ENCODE peak calls at places on chromosomes 1 and 21, in five cellular contexts. D, A, U, W and L are unnamed samples. For H3K9me3, the result is how much of the 10 kb centered on the place peaks cover.

GRCh38 chr1:10253755-10254154 is 43.4 kb downstream of the KIF1B start:
- DNase-seq in D (no peak), A (no peak), U (no peak), W (peak), L (peak)

GRCh38 chr21:45393021-45393420 is 11.9 kb upstream of the COL18A1 start:
- DNase-seq in D (no peak), A (no peak), U (no peak), W (no peak), L (no peak)

GRCh38 chr1:174003867-174004266 is 18.3 kb downstream of the RC3H1 start:
- DNase-seq in D (no peak), A (no peak), U (no peak), W (no peak), L (no peak)

GRCh38 chr1:209267968-209268367 is 315.5 kb upstream of the CAMK1G start:
- DNase-seq in D (no peak), A (no peak), U (no peak), W (no peak), L (no peak)

GRCh38 chr1:53652441-53653199 is 86.3 kb downstream of the GLIS1 start:
- DNase-seq in D (no peak), A (no peak), U (no peak), W (peak), L (no peak)

GRCh38 chr1:33610864-33611455 is 138.5 kb downstream of the ZSCAN20 start:
- DNase-seq in D (no peak), A (no peak), U (peak), W (no peak), L (no peak)

GRCh38 chr1:217943361-217943760 is 312.2 kb downstream of the SPATA17 start:
- DNase-seq in D (no peak), A (no peak), U (no peak), W (no peak), L (no peak)

GRCh38 chr1:19533626-19534025 is 48.3 kb upstream of the CAPZB start:
- DNase-seq in D (no peak), A (no peak), U (no peak), W (no peak), L (no peak)

GRCh38 chr1:112575154-112575804 is 43.7 kb downstream of the ST7L start:
- DNase-seq in D (no peak), A (no peak), U (no peak), W (peak), L (peak)

GRCh38 chr21:35206141-35207125 is 157.3 kb upstream of the RUNX1 start:
- DNase-seq in D (peak), A (no peak), U (no peak), W (peak), L (no peak)

GRCh38 chr1:83818916-83819315 is 180.0 kb downstream of the TTLL7 start:
- DNase-seq in D (no peak), A (no peak), U (no peak), W (peak), L (no peak)

GRCh38 chr1:214801191-214801590 is 198.2 kb downstream of the CENPF start:
- DNase-seq in D (no peak), A (no peak), U (no peak), W (peak), L (no peak)

GRCh38 chr1:11413907-11414495 is 65.0 kb upstream of the DISP3 start:
- DNase-seq in D (peak), A (no peak), U (no peak), W (no peak), L (no peak)

GRCh38 chr1:96472471-96472870 is 249.1 kb upstream of the PTBP2 start:
- DNase-seq in D (no peak), A (no peak), U (no peak), W (peak), L (no peak)

GRCh38 chr1:99461499-99461898 is 184.4 kb upstream of the PALMD start:
- DNase-seq in D (no peak), A (no peak), U (no peak), W (no peak), L (no peak)

GRCh38 chr21:25297117-25297516 is 310.2 kb downstream of the MRPL39 start:
- DNase-seq in D (no peak), A (no peak), U (no peak), W (no peak), L (no peak)

GRCh38 chr1:153633161-153633746 is 612 bp upstream of the CHTOP start:
- DNase-seq in D (no peak), A (no peak), U (no peak), W (no peak), L (peak)

GRCh38 chr1:25875856-25876692 is 566 bp upstream of the PAQR7 start:
- DNase-seq in D (peak), A (no peak), U (peak), W (no peak), L (no peak)

GRCh38 chr1:12712091-12712490 is 3.8 kb upstream of the AADACL3 start:
- DNase-seq in D (no peak), A (no peak), U (no peak), W (no peak), L (no peak)

GRCh38 chr1:61782771-61783170 is 40.5 kb downstream of the PATJ start:
- DNase-seq in D (no peak), A (peak), U (no peak), W (no peak), L (no peak)

GRCh38 chr1:200989337-200989736 is 34.2 kb downstream of the KIF21B start:
- DNase-seq in D (no peak), A (no peak), U (no peak), W (no peak), L (no peak)

GRCh38 chr1:23801338-23801748 is 789 bp upstream of the GALE start:
- DNase-seq in D (no peak), A (no peak), U (no peak), W (no peak), L (no peak)

GRCh38 chr1:109240158-109241152 is 8.9 kb upstream of the CELSR2 start:
- DNase-seq in D (no peak), A (no peak), U (peak), W (peak), L (peak)

GRCh38 chr1:30588311-30589073 is 134.9 kb downstream of the MATN1 start:
- DNase-seq in D (no peak), A (no peak), U (peak), W (no peak), L (no peak)

GRCh38 chr1:233543338-233544255 is 70.3 kb upstream of the KCNK1 start:
- DNase-seq in D (no peak), A (no peak), U (no peak), W (peak), L (peak)

GRCh38 chr21:45496151-45496967 is 45.9 kb downstream of the SLC19A1 start:
- DNase-seq in D (no peak), A (no peak), U (no peak), W (no peak), L (no peak)

GRCh38 chr1:74247881-74248528 is 12.8 kb downstream of the TNNI3K start:
- DNase-seq in D (no peak), A (no peak), U (no peak), W (no peak), L (no peak)

GRCh38 chr1:84410328-84411107 is 12.2 kb downstream of the DNASE2B start:
- DNase-seq in D (no peak), A (no peak), U (no peak), W (no peak), L (no peak)

GRCh38 chr21:22536511-22536910 is 1538.3 kb downstream of the NCAM2 start:
- DNase-seq in D (no peak), A (no peak), U (no peak), W (no peak), L (no peak)

DNA sequence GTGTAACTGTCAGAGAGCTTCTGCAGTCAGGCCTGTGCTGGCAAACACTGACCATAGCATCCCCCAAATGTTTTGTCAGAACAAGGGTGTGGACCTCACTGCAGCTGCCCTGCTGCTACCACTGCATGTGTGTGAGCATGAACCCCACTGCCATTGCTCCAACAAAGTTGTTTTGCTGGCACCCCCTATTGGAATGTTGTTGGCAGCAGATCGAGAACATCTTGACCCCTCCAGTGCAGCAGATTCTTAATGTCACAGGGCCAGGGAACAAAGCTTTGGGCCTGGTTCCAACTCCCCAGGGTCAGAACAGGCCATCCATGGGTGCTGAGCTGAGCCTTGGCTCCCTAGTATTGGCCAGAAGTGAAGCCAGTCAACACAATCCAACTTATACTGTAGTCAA is 1537.4 kb downstream of the NCAM2 start:
- DNase-seq in D (no peak), A (no peak), U (no peak), W (no peak), L (no peak)
- H3K9me3 ChIP-seq in D (under half), A (under half), U (under half), W (under half), L (under half)

GRCh38 chr1:246709845-246710244 is 14.4 kb upstream of the SCCPDH start:
- DNase-seq in D (no peak), A (no peak), U (no peak), W (no peak), L (no peak)
- H3K9me3 ChIP-seq in D (under half), A (under half), U (under half), W (under half), L (under half)

DNA sequence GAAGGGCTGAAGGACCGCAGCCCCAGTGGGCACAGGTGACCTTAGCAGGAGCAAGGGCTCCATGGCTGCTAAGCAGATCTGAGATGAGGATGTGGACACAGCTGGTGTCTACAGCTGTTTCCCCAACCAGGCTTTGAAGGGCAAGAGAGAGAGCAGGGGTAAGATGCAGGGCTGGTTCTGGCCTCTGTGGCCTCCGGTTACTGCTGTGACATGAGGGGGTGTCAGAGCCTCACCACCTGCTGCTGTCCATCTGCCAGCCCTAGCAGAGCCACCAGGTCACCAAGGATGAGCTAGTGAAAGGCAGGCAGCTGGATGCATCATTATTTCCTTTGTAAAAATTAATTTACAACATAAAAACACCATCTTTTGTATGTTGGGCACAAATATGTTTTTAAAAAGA is 33.4 kb downstream of the OBSCN start:
- DNase-seq in D (no peak), A (no peak), U (no peak), W (no peak), L (no peak)
- H3K9me3 ChIP-seq in D (under half), A (under half), U (under half), W (under half), L (under half)

DNA sequence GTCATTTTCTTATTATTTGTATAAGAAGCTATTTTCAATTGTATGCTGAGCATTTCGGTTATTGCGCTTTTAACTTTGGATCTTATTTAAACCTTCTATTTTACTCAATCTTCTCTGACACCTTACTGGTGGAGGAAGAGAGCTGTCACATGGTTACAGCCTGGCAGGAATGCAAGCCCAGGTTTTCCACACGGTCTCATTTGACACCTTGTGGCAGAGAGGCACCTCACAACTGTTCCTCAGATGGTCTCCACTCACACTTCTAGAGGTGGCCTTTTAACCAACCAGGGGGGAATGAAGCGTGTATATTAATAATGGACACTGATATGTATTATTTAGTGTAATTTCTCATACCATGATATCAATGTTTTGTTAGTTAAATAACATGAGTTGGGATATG is 9.6 kb downstream of the OR2T33 start:
- DNase-seq in D (no peak), A (no peak), U (no peak), W (no peak), L (no peak)
- H3K9me3 ChIP-seq in D (under half), A (under half), U (under half), W (under half), L (under half)

GRCh38 chr1:206698011-206698410 is 13.3 kb downstream of the MAPKAPK2 start:
- DNase-seq in D (no peak), A (no peak), U (no peak), W (no peak), L (no peak)

GRCh38 chr1:206698990-206699586 is 14.4 kb downstream of the MAPKAPK2 start:
- DNase-seq in D (no peak), A (no peak), U (no peak), W (no peak), L (no peak)

GRCh38 chr1:206696812-206697585 is 12.3 kb downstream of the MAPKAPK2 start:
- DNase-seq in D (no peak), A (no peak), U (no peak), W (no peak), L (no peak)

GRCh38 chr1:206700445-206701036 is 15.8 kb downstream of the MAPKAPK2 start:
- DNase-seq in D (no peak), A (no peak), U (no peak), W (peak), L (no peak)

DNA sequence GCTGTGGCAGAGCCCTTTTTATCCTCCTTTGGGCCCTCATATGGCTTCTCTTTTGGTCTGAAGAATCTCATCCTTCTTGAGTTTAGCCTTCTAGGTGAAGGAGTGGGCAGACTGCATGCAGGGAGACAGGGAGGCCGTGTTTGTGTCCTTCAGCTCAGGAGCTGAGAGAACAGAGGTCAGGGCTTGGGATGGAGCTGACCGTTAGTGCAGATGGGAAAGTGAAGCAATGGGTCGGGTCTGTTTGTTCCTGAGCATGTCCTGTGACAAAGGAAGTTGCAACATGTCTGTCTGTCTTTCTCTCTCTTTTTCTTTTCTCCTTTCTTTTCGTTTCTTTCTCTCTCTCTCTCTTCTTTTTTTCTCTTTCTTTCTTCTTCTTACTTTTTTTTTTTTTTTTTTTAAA is 14.9 kb downstream of the MAPKAPK2 start:
- DNase-seq in D (no peak), A (no peak), U (no peak), W (no peak), L (no peak)
- H3K9me3 ChIP-seq in D (under half), A (under half), U (under half), W (under half), L (under half)

DNA sequence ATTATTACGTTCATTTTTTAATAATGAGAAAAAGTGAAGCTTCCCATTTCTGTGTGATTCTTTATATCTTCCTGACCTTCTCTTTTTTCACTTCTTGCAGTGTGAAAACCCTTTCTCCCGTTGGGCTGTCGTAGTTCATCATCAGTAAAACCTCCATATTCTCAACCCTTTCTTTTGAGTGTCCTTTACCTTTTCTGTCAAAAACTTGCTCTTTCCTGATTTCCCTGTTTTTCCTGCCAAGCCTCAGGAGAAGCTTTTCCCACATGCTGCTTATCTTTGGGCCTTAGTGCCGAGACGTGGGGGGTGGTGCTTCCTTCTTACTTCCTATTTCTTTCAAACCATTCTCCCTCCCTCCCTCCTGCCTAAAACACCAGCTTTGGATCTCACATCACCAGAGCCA is 46.1 kb downstream of the UCK2 start:
- DNase-seq in D (no peak), A (no peak), U (no peak), W (no peak), L (no peak)
- H3K9me3 ChIP-seq in D (under half), A (under half), U (under half), W (under half), L (under half)

GRCh38 chr1:2933431-2934172 is 87.7 kb upstream of the ACTRT2 start:
- DNase-seq in D (no peak), A (no peak), U (no peak), W (no peak), L (no peak)

GRCh38 chr1:2932671-2933350 is 88.5 kb upstream of the ACTRT2 start:
- DNase-seq in D (no peak), A (no peak), U (no peak), W (no peak), L (no peak)

GRCh38 chr1:2935184-2935583 is 86.1 kb upstream of the ACTRT2 start:
- DNase-seq in D (no peak), A (no peak), U (no peak), W (no peak), L (no peak)

GRCh38 chr1:2934642-2935081 is 86.6 kb upstream of the ACTRT2 start:
- DNase-seq in D (no peak), A (no peak), U (no peak), W (no peak), L (no peak)

DNA sequence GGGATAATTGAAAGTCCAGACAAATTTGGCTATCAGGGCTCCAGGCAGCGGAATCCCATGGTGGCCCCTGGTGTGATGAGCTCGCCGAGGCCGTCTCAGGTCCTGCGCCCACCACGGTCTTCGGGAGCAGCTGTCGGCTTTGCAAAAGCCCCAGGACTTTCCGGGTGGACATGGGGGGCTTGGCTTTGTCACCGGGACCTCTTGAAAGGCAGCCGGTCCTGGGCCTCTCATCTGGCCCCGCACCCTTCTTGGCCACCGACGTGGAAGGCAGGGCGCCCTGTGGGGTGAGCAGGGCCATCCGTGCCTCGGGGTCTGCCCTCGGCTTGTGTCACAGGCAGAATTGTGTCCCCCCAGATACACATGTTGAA is 87.1 kb upstream of the ACTRT2 start:
- DNase-seq in D (no peak), A (no peak), U (no peak), W (no peak), L (no peak)
- H3K9me3 ChIP-seq in D (under half), A (under half), U (under half), W (half or more), L (under half)

GRCh38 chr21:18937337-18937736 is 533.8 kb upstream of the TMPRSS15 start:
- DNase-seq in D (no peak), A (no peak), U (no peak), W (no peak), L (no peak)
- H3K9me3 ChIP-seq in D (under half), A (under half), U (under half), W (under half), L (under half)

GRCh38 chr21:38628426-38628825 is 130.1 kb upstream of the ERG start:
- DNase-seq in D (no peak), A (no peak), U (no peak), W (no peak), L (no peak)
- H3K9me3 ChIP-seq in D (under half), A (under half), U (under half), W (under half), L (under half)